ENCODE peak calls at places on chromosome 18, in seven cellular contexts. One of them, this sample, is unnamed.
A peak's percentile ranks its signal among the peaks of the same experiment; 100 is the strongest.

GRCh38 chr18:11407900-11408299 is 201.5 kb upstream of the SLC35G4 start:
- DNase-seq in K562: no peak
- DNase-seq in GM12892: no peak
- DNase-seq in HepG2: no peak
- DNase-seq in H1: no peak
- DNase-seq in SK-N-SH: no peak
- DNase-seq in GM12878: no peak
- DNase-seq in this sample: no peak

GRCh38 chr18:67845035-67845434 is 328.5 kb upstream of the DSEL start:
- DNase-seq in K562: no peak
- DNase-seq in GM12892: no peak
- DNase-seq in HepG2: no peak
- DNase-seq in H1: no peak
- DNase-seq in SK-N-SH: no peak
- DNase-seq in GM12878: no peak
- DNase-seq in this sample: no peak

GRCh38 chr18:12283256-12283655 is 24.8 kb upstream of the TUBB6 start:
- DNase-seq in K562: peak; percentile 56
- DNase-seq in GM12892: no peak
- DNase-seq in HepG2: peak; percentile 29
- DNase-seq in H1: no peak
- DNase-seq in SK-N-SH: no peak
- DNase-seq in GM12878: no peak
- DNase-seq in this sample: no peak

GRCh38 chr18:62637807-62638687 is 77.3 kb upstream of the PHLPP1 start:
- DNase-seq in K562: peak; percentile 69
- DNase-seq in GM12892: peak; percentile 34
- DNase-seq in HepG2: peak; percentile 28
- DNase-seq in H1: peak; percentile 23
- DNase-seq in SK-N-SH: peak; percentile 34
- DNase-seq in GM12878: no peak
- DNase-seq in this sample: peak; percentile 47

GRCh38 chr18:8719192-8719591 is 13.8 kb downstream of the MTCL1 start:
- DNase-seq in K562: no peak
- DNase-seq in GM12892: no peak
- DNase-seq in HepG2: no peak
- DNase-seq in H1: no peak
- DNase-seq in SK-N-SH: no peak
- DNase-seq in GM12878: no peak
- DNase-seq in this sample: no peak

GRCh38 chr18:12741351-12741750 is 38.5 kb downstream of the PSMG2 start:
- DNase-seq in K562: no peak
- DNase-seq in GM12892: no peak
- DNase-seq in HepG2: peak; percentile 94
- DNase-seq in H1: no peak
- DNase-seq in SK-N-SH: peak; percentile 46
- DNase-seq in GM12878: no peak
- DNase-seq in this sample: no peak

GRCh38 chr18:33440384-33441043 is at the start of gene CCDC178:
- DNase-seq in K562: peak; percentile 13
- DNase-seq in GM12892: no peak
- DNase-seq in HepG2: no peak
- DNase-seq in H1: peak; percentile 2
- DNase-seq in SK-N-SH: peak; percentile 77
- DNase-seq in GM12878: no peak
- DNase-seq in this sample: no peak

GRCh38 chr18:41237317-41237716 is 717.7 kb upstream of the PIK3C3 start:
- DNase-seq in K562: no peak
- DNase-seq in GM12892: no peak
- DNase-seq in HepG2: no peak
- DNase-seq in H1: no peak
- DNase-seq in SK-N-SH: no peak
- DNase-seq in GM12878: no peak
- DNase-seq in this sample: no peak

GRCh38 chr18:59070181-59070912 is 69.3 kb upstream of the SEC11C start:
- DNase-seq in K562: peak; percentile 53
- DNase-seq in GM12892: peak; percentile 48
- DNase-seq in HepG2: peak; percentile 54
- DNase-seq in H1: peak; percentile 56
- DNase-seq in SK-N-SH: peak; percentile 75
- DNase-seq in GM12878: no peak
- DNase-seq in this sample: peak; percentile 58

GRCh38 chr18:22813648-22814328 is 119.3 kb upstream of the RBBP8 start:
- DNase-seq in K562: peak; percentile 22
- DNase-seq in GM12892: no peak
- DNase-seq in HepG2: peak; percentile 21
- DNase-seq in H1: no peak
- DNase-seq in SK-N-SH: peak; percentile 43
- DNase-seq in GM12878: no peak
- DNase-seq in this sample: no peak

GRCh38 chr18:57869228-57869627 is 66.1 kb upstream of the ATP8B1 start:
- DNase-seq in K562: no peak
- DNase-seq in GM12892: no peak
- DNase-seq in HepG2: no peak
- DNase-seq in H1: no peak
- DNase-seq in SK-N-SH: no peak
- DNase-seq in GM12878: no peak
- DNase-seq in this sample: no peak

GRCh38 chr18:5772706-5773105 is 122.6 kb downstream of the TMEM200C start:
- DNase-seq in K562: no peak
- DNase-seq in GM12892: no peak
- DNase-seq in HepG2: no peak
- DNase-seq in H1: no peak
- DNase-seq in SK-N-SH: no peak
- DNase-seq in GM12878: no peak
- DNase-seq in this sample: no peak

GRCh38 chr18:33579868-33580205 is 1.8 kb downstream of the ASXL3 start:
- DNase-seq in K562: no peak
- DNase-seq in GM12892: no peak
- DNase-seq in HepG2: no peak
- DNase-seq in H1: no peak
- DNase-seq in SK-N-SH: no peak
- DNase-seq in GM12878: no peak
- DNase-seq in this sample: no peak

GRCh38 chr18:1505856-1506255 is 601.2 kb downstream of the ADCYAP1 start:
- DNase-seq in K562: no peak
- DNase-seq in GM12892: no peak
- DNase-seq in HepG2: no peak
- DNase-seq in H1: no peak
- DNase-seq in SK-N-SH: no peak
- DNase-seq in GM12878: no peak
- DNase-seq in this sample: no peak

GRCh38 chr18:10798727-10799435 is 273.1 kb downstream of the NAPG start:
- DNase-seq in K562: peak; percentile 17
- DNase-seq in GM12892: no peak
- DNase-seq in HepG2: peak; percentile 19
- DNase-seq in H1: no peak
- DNase-seq in SK-N-SH: no peak
- DNase-seq in GM12878: no peak
- DNase-seq in this sample: no peak

GRCh38 chr18:58496231-58496630 is 132.7 kb downstream of the ALPK2 start:
- DNase-seq in K562: no peak
- DNase-seq in GM12892: no peak
- DNase-seq in HepG2: no peak
- DNase-seq in H1: no peak
- DNase-seq in SK-N-SH: no peak
- DNase-seq in GM12878: no peak
- DNase-seq in this sample: no peak

GRCh38 chr18:519019-519879 is 18.7 kb upstream of the COLEC12 start:
- DNase-seq in K562: no peak
- DNase-seq in GM12892: no peak
- DNase-seq in HepG2: no peak
- DNase-seq in H1: no peak
- DNase-seq in SK-N-SH: no peak
- DNase-seq in GM12878: peak; percentile 43
- DNase-seq in this sample: no peak

GRCh38 chr18:55651236-55651635 is 63.2 kb upstream of the TCF4 start:
- DNase-seq in K562: no peak
- DNase-seq in GM12892: no peak
- DNase-seq in HepG2: no peak
- DNase-seq in H1: no peak
- DNase-seq in SK-N-SH: no peak
- DNase-seq in GM12878: no peak
- DNase-seq in this sample: no peak

GRCh38 chr18:69648486-69648885 is 247.8 kb downstream of the DOK6 start:
- DNase-seq in K562: no peak
- DNase-seq in GM12892: no peak
- DNase-seq in HepG2: peak; percentile 6
- DNase-seq in H1: no peak
- DNase-seq in SK-N-SH: no peak
- DNase-seq in GM12878: no peak
- DNase-seq in this sample: no peak

GRCh38 chr18:67665266-67665665 is 148.7 kb upstream of the DSEL start:
- DNase-seq in K562: no peak
- DNase-seq in GM12892: no peak
- DNase-seq in HepG2: no peak
- DNase-seq in H1: no peak
- DNase-seq in SK-N-SH: no peak
- DNase-seq in GM12878: no peak
- DNase-seq in this sample: no peak

DNA sequence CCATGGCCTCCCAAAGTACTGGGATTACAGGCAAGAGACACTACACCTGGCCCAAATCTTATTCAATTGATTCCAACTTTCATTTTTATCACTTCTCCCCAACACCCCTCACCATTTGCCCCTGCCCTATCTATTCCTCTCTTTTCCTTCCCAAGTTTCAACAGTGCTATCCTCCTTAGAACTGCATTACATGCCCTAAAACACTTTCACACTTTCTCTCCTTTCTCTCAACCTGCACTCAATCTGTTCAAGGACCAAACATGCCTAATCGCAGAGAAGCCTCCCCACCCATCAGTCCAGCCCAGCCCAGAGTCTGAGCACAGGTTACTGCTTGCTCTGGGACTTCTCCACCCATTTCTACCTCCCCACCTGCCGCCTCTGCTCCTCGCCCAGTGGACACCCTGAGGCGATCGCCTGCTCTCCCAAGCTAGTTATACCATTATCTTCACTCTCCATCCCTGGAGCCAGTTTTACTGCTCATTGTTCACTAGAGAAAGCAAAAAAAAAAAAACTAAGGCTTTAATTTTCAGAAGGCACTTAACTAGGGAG is 23.7 kb upstream of the DSG1 start:
- DNase-seq in K562: no peak
- DNase-seq in GM12892: no peak
- DNase-seq in HepG2: no peak
- DNase-seq in H1: no peak
- DNase-seq in SK-N-SH: no peak
- DNase-seq in GM12878: no peak
- DNase-seq in this sample: no peak
- TF ChIP-seq TAF1 in K562: no peak
- TF ChIP-seq TAF1 in GM12892: no peak
- TF ChIP-seq TAF1 in HepG2: no peak
- TF ChIP-seq TAF1 in H1: no peak
- TF ChIP-seq TAF1 in SK-N-SH: no peak
- TF ChIP-seq TAF1 in GM12878: no peak
- TF ChIP-seq TAF1 in this sample: no peak

GRCh38 chr18:31499157-31499524 is 1.2 kb downstream of the DSG2 start:
- DNase-seq in K562: no peak
- DNase-seq in GM12892: no peak
- DNase-seq in HepG2: no peak
- DNase-seq in H1: no peak
- DNase-seq in SK-N-SH: no peak
- DNase-seq in GM12878: no peak
- DNase-seq in this sample: no peak

GRCh38 chr18:31497404-31497710 is 620 bp upstream of the DSG2 start:
- DNase-seq in K562: no peak
- DNase-seq in GM12892: no peak
- DNase-seq in HepG2: no peak
- DNase-seq in H1: no peak
- DNase-seq in SK-N-SH: no peak
- DNase-seq in GM12878: no peak
- DNase-seq in this sample: no peak

GRCh38 chr18:31500161-31500688 is 2.2 kb downstream of the DSG2 start:
- DNase-seq in K562: no peak
- DNase-seq in GM12892: peak; percentile 23
- DNase-seq in HepG2: no peak
- DNase-seq in H1: no peak
- DNase-seq in SK-N-SH: no peak
- DNase-seq in GM12878: peak; percentile 89
- DNase-seq in this sample: peak; percentile 35

GRCh38 chr18:31498450-31499156 is 626 bp downstream of the DSG2 start:
- DNase-seq in K562: no peak
- DNase-seq in GM12892: no peak
- DNase-seq in HepG2: no peak
- DNase-seq in H1: no peak
- DNase-seq in SK-N-SH: no peak
- DNase-seq in GM12878: no peak
- DNase-seq in this sample: no peak

GRCh38 chr18:31497711-31498449 is at the start of gene DSG2:
- DNase-seq in K562: peak; percentile 92
- DNase-seq in GM12892: peak; percentile 78
- DNase-seq in HepG2: peak; percentile 43
- DNase-seq in H1: peak; percentile 72
- DNase-seq in SK-N-SH: peak; percentile 72
- DNase-seq in GM12878: no peak
- DNase-seq in this sample: peak; percentile 74
- TF ChIP-seq TAF1 in K562: peak; percentile 63
- TF ChIP-seq TAF1 in GM12892: peak; percentile 55
- TF ChIP-seq TAF1 in HepG2: peak; percentile 73
- TF ChIP-seq TAF1 in H1: peak; percentile 56
- TF ChIP-seq TAF1 in SK-N-SH: no peak
- TF ChIP-seq TAF1 in GM12878: peak; percentile 64
- TF ChIP-seq TAF1 in this sample: no peak

GRCh38 chr18:73839441-73839840 is 308.2 kb downstream of the FBXO15 start:
- DNase-seq in K562: no peak
- DNase-seq in GM12892: no peak
- DNase-seq in HepG2: no peak
- DNase-seq in H1: no peak
- DNase-seq in SK-N-SH: no peak
- DNase-seq in GM12878: no peak
- DNase-seq in this sample: no peak
- TF ChIP-seq TAF1 in K562: no peak
- TF ChIP-seq TAF1 in GM12892: no peak
- TF ChIP-seq TAF1 in HepG2: no peak
- TF ChIP-seq TAF1 in H1: no peak
- TF ChIP-seq TAF1 in SK-N-SH: no peak
- TF ChIP-seq TAF1 in GM12878: no peak
- TF ChIP-seq TAF1 in this sample: no peak

GRCh38 chr18:77133920-77134496 is 1.4 kb upstream of the MBP start:
- DNase-seq in K562: no peak
- DNase-seq in GM12892: no peak
- DNase-seq in HepG2: peak; percentile 20
- DNase-seq in H1: no peak
- DNase-seq in SK-N-SH: peak; percentile 43
- DNase-seq in GM12878: no peak
- DNase-seq in this sample: no peak

GRCh38 chr18:77131652-77132368 is 773 bp downstream of the MBP start:
- DNase-seq in K562: no peak
- DNase-seq in GM12892: no peak
- DNase-seq in HepG2: no peak
- DNase-seq in H1: no peak
- DNase-seq in SK-N-SH: peak; percentile 73
- DNase-seq in GM12878: no peak
- DNase-seq in this sample: peak; percentile 53

GRCh38 chr18:77131100-77131651 is 1.4 kb downstream of the MBP start:
- DNase-seq in K562: no peak
- DNase-seq in GM12892: no peak
- DNase-seq in HepG2: no peak
- DNase-seq in H1: no peak
- DNase-seq in SK-N-SH: no peak
- DNase-seq in GM12878: no peak
- DNase-seq in this sample: no peak

GRCh38 chr18:77133051-77133919 is 702 bp upstream of the MBP start:
- DNase-seq in K562: no peak
- DNase-seq in GM12892: no peak
- DNase-seq in HepG2: no peak
- DNase-seq in H1: no peak
- DNase-seq in SK-N-SH: no peak
- DNase-seq in GM12878: no peak
- DNase-seq in this sample: no peak

GRCh38 chr18:77132369-77133050 is at the start of gene MBP:
- DNase-seq in K562: no peak
- DNase-seq in GM12892: peak; percentile 76
- DNase-seq in HepG2: no peak
- DNase-seq in H1: no peak
- DNase-seq in SK-N-SH: peak; percentile 60
- DNase-seq in GM12878: no peak
- DNase-seq in this sample: peak; percentile 76
- TF ChIP-seq TAF1 in K562: no peak
- TF ChIP-seq TAF1 in GM12892: peak; percentile 26
- TF ChIP-seq TAF1 in HepG2: no peak
- TF ChIP-seq TAF1 in H1: peak; percentile 54
- TF ChIP-seq TAF1 in SK-N-SH: no peak
- TF ChIP-seq TAF1 in GM12878: peak; percentile 53
- TF ChIP-seq TAF1 in this sample: peak; percentile 50

This sample was measured in GM12891.